ENCODE peak calls at places on chromosome 6, in seven cellular contexts. One of them, this sample, is unnamed.

GRCh38 chr6:52415917-52416628 is 4.1 kb upstream of the EFHC1 start:
- DNase-seq in right lobe of liver: no peak
- DNase-seq in lower leg skin: no peak
- DNase-seq in dorsolateral prefrontal cortex: no peak
- DNase-seq in choroid plexus epithelial cell: peak
- DNase-seq in heart right ventricle: no peak
- DNase-seq in GM12865: no peak
- DNase-seq in this sample: peak

GRCh38 chr6:41036601-41037000 is 2.4 kb downstream of the UNC5CL start:
- DNase-seq in right lobe of liver: no peak
- DNase-seq in lower leg skin: no peak
- DNase-seq in dorsolateral prefrontal cortex: no peak
- DNase-seq in choroid plexus epithelial cell: no peak
- DNase-seq in heart right ventricle: no peak
- DNase-seq in GM12865: no peak
- DNase-seq in this sample: peak

GRCh38 chr6:159169557-159170332 is 545 bp downstream of the FNDC1 start:
- DNase-seq in right lobe of liver: no peak
- DNase-seq in lower leg skin: no peak
- DNase-seq in dorsolateral prefrontal cortex: no peak
- DNase-seq in choroid plexus epithelial cell: peak
- DNase-seq in heart right ventricle: peak
- DNase-seq in GM12865: no peak
- DNase-seq in this sample: peak

GRCh38 chr6:25366785-25367657 is 87.8 kb downstream of the CARMIL1 start:
- DNase-seq in right lobe of liver: no peak
- DNase-seq in lower leg skin: no peak
- DNase-seq in dorsolateral prefrontal cortex: no peak
- DNase-seq in choroid plexus epithelial cell: peak
- DNase-seq in heart right ventricle: no peak
- DNase-seq in GM12865: peak
- DNase-seq in this sample: peak

GRCh38 chr6:85660181-85660611 is 17.5 kb upstream of the SYNCRIP start:
- DNase-seq in right lobe of liver: no peak
- DNase-seq in lower leg skin: no peak
- DNase-seq in dorsolateral prefrontal cortex: peak
- DNase-seq in choroid plexus epithelial cell: peak
- DNase-seq in heart right ventricle: no peak
- DNase-seq in GM12865: no peak
- DNase-seq in this sample: peak

GRCh38 chr6:169669889-169670288 is 31.9 kb downstream of the WDR27 start:
- DNase-seq in right lobe of liver: peak
- DNase-seq in lower leg skin: no peak
- DNase-seq in dorsolateral prefrontal cortex: no peak
- DNase-seq in choroid plexus epithelial cell: peak
- DNase-seq in heart right ventricle: no peak
- DNase-seq in GM12865: no peak
- DNase-seq in this sample: peak

GRCh38 chr6:107114872-107115694 is at the start of gene BEND3:
- DNase-seq in right lobe of liver: peak
- DNase-seq in lower leg skin: peak
- DNase-seq in dorsolateral prefrontal cortex: no peak
- DNase-seq in choroid plexus epithelial cell: peak
- DNase-seq in heart right ventricle: peak
- DNase-seq in GM12865: peak
- DNase-seq in this sample: no peak

GRCh38 chr6:167588920-167589614 is 237.6 kb upstream of the AFDN start:
- DNase-seq in right lobe of liver: no peak
- DNase-seq in lower leg skin: peak
- DNase-seq in dorsolateral prefrontal cortex: no peak
- DNase-seq in choroid plexus epithelial cell: no peak
- DNase-seq in heart right ventricle: no peak
- DNase-seq in GM12865: no peak
- DNase-seq in this sample: no peak

GRCh38 chr6:33075568-33076405 is at the start of gene HLA-DPB1:
- DNase-seq in right lobe of liver: no peak
- DNase-seq in lower leg skin: no peak
- DNase-seq in dorsolateral prefrontal cortex: no peak
- DNase-seq in choroid plexus epithelial cell: peak
- DNase-seq in heart right ventricle: no peak
- DNase-seq in GM12865: peak
- DNase-seq in this sample: peak

GRCh38 chr6:80544500-80545055 is 438.1 kb downstream of the BCKDHB start:
- DNase-seq in right lobe of liver: no peak
- DNase-seq in lower leg skin: no peak
- DNase-seq in dorsolateral prefrontal cortex: no peak
- DNase-seq in choroid plexus epithelial cell: no peak
- DNase-seq in heart right ventricle: no peak
- DNase-seq in GM12865: no peak
- DNase-seq in this sample: no peak

GRCh38 chr6:149855741-149856140 is 8.4 kb downstream of the LRP11 start:
- DNase-seq in right lobe of liver: no peak
- DNase-seq in lower leg skin: no peak
- DNase-seq in dorsolateral prefrontal cortex: no peak
- DNase-seq in choroid plexus epithelial cell: peak
- DNase-seq in heart right ventricle: no peak
- DNase-seq in GM12865: no peak
- DNase-seq in this sample: peak

GRCh38 chr6:20589266-20589665 is 55.0 kb downstream of the CDKAL1 start:
- DNase-seq in right lobe of liver: no peak
- DNase-seq in lower leg skin: no peak
- DNase-seq in dorsolateral prefrontal cortex: no peak
- DNase-seq in choroid plexus epithelial cell: peak
- DNase-seq in heart right ventricle: no peak
- DNase-seq in GM12865: no peak
- DNase-seq in this sample: peak

GRCh38 chr6:91704531-91704930 is 1117.7 kb upstream of the MAP3K7 start:
- DNase-seq in right lobe of liver: no peak
- DNase-seq in lower leg skin: no peak
- DNase-seq in dorsolateral prefrontal cortex: no peak
- DNase-seq in choroid plexus epithelial cell: peak
- DNase-seq in heart right ventricle: no peak
- DNase-seq in GM12865: no peak
- DNase-seq in this sample: peak

GRCh38 chr6:13261464-13261994 is 66.8 kb downstream of the TBC1D7 start:
- DNase-seq in right lobe of liver: no peak
- DNase-seq in lower leg skin: peak
- DNase-seq in dorsolateral prefrontal cortex: no peak
- DNase-seq in choroid plexus epithelial cell: no peak
- DNase-seq in heart right ventricle: no peak
- DNase-seq in GM12865: peak
- DNase-seq in this sample: no peak

GRCh38 chr6:52995913-52996685 is 1.0 kb upstream of the GSTA4 start:
- DNase-seq in right lobe of liver: no peak
- DNase-seq in lower leg skin: peak
- DNase-seq in dorsolateral prefrontal cortex: no peak
- DNase-seq in choroid plexus epithelial cell: peak
- DNase-seq in heart right ventricle: peak
- DNase-seq in GM12865: peak
- DNase-seq in this sample: peak

GRCh38 chr6:15109338-15110090 is 136.4 kb upstream of the JARID2 start:
- DNase-seq in right lobe of liver: no peak
- DNase-seq in lower leg skin: no peak
- DNase-seq in dorsolateral prefrontal cortex: no peak
- DNase-seq in choroid plexus epithelial cell: peak
- DNase-seq in heart right ventricle: no peak
- DNase-seq in GM12865: no peak
- DNase-seq in this sample: no peak

GRCh38 chr6:118774596-118774995 is 119.4 kb upstream of the ASF1A start:
- DNase-seq in right lobe of liver: no peak
- DNase-seq in lower leg skin: no peak
- DNase-seq in dorsolateral prefrontal cortex: no peak
- DNase-seq in choroid plexus epithelial cell: no peak
- DNase-seq in heart right ventricle: no peak
- DNase-seq in GM12865: no peak
- DNase-seq in this sample: no peak

DNA sequence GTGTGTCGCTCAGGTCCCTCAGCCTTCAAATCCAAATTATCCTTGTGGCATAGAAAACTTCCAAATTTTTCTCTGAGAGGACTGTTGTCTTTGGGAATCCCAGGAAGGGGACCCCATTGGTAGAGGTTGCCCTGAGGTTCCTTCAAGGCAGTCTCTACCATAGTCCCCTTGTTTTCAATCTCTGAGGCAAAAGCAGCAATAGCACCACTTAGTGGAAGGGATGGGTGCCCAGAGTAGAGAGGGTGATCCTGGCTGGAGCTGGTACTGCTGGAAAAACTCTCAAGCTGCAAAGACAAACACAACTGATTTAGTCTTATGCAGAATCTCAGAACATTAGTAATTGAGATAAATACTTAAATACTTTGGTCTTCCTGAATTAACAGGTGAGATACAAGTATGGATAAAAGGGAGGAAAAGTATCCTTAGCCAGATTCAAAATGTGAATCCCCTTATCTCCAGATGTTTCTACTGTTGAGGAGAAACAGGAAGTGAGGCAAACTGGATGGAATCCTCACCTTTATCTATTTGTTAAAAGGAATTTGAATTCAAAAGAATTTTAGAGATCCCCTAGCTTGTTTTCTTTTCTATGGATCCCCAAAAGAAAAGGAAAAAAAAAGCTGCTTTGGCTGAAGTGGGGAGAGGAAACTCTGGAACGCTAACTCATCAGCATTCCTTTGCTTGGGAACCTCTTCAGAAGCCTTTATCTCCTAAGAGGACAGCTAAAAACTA is 13.4 kb downstream of the ZNF318 start:
- DNase-seq in right lobe of liver: no peak
- DNase-seq in lower leg skin: no peak
- DNase-seq in dorsolateral prefrontal cortex: no peak
- DNase-seq in choroid plexus epithelial cell: peak
- DNase-seq in heart right ventricle: no peak
- DNase-seq in GM12865: no peak
- DNase-seq in this sample: peak
- TF ChIP-seq CTCF in right lobe of liver: peak
- TF ChIP-seq CTCF in lower leg skin: no peak
- TF ChIP-seq CTCF in dorsolateral prefrontal cortex: peak
- TF ChIP-seq CTCF in choroid plexus epithelial cell: peak
- TF ChIP-seq CTCF in heart right ventricle: peak
- TF ChIP-seq CTCF in GM12865: peak
- TF ChIP-seq CTCF in this sample: peak

DNA sequence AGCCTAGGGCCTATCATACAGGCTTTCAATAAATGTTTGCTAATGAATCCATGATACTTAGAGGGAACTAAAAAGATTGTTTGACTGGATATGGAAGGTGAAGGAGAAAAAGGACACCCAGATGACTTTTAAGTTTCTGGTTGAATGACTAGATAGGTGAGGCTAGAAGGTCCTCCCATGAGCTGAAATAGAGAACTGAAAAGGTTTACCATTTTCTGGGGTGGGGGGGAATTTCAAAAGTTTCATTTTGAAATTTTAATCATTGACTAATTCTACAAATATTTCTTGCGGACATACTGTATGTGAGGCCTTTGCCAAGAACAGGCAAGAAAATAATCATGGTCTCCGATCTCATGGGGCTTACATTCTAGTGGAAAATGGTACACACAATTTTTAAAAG is 17.9 kb upstream of the ZBTB2 start:
- DNase-seq in right lobe of liver: no peak
- DNase-seq in lower leg skin: no peak
- DNase-seq in dorsolateral prefrontal cortex: no peak
- DNase-seq in choroid plexus epithelial cell: no peak
- DNase-seq in heart right ventricle: no peak
- DNase-seq in GM12865: no peak
- DNase-seq in this sample: no peak
- H3K4me3 ChIP-seq in right lobe of liver: no peak
- H3K4me3 ChIP-seq in lower leg skin: no peak
- H3K4me3 ChIP-seq in dorsolateral prefrontal cortex: no peak
- H3K4me3 ChIP-seq in choroid plexus epithelial cell: no peak
- H3K4me3 ChIP-seq in heart right ventricle: no peak
- H3K4me3 ChIP-seq in GM12865: no peak
- H3K4me3 ChIP-seq in this sample: no peak

GRCh38 chr6:137846274-137846673 is 20.8 kb upstream of the TNFAIP3 start:
- DNase-seq in right lobe of liver: no peak
- DNase-seq in lower leg skin: no peak
- DNase-seq in dorsolateral prefrontal cortex: no peak
- DNase-seq in choroid plexus epithelial cell: no peak
- DNase-seq in heart right ventricle: no peak
- DNase-seq in GM12865: no peak
- DNase-seq in this sample: no peak

GRCh38 chr6:137847748-137848147 is 19.3 kb upstream of the TNFAIP3 start:
- DNase-seq in right lobe of liver: no peak
- DNase-seq in lower leg skin: no peak
- DNase-seq in dorsolateral prefrontal cortex: no peak
- DNase-seq in choroid plexus epithelial cell: no peak
- DNase-seq in heart right ventricle: no peak
- DNase-seq in GM12865: no peak
- DNase-seq in this sample: no peak

GRCh38 chr6:137846772-137847313 is 20.2 kb upstream of the TNFAIP3 start:
- DNase-seq in right lobe of liver: peak
- DNase-seq in lower leg skin: peak
- DNase-seq in dorsolateral prefrontal cortex: peak
- DNase-seq in choroid plexus epithelial cell: no peak
- DNase-seq in heart right ventricle: peak
- DNase-seq in GM12865: peak
- DNase-seq in this sample: no peak

GRCh38 chr6:137843206-137843605 is 23.9 kb upstream of the TNFAIP3 start:
- DNase-seq in right lobe of liver: no peak
- DNase-seq in lower leg skin: no peak
- DNase-seq in dorsolateral prefrontal cortex: no peak
- DNase-seq in choroid plexus epithelial cell: no peak
- DNase-seq in heart right ventricle: no peak
- DNase-seq in GM12865: no peak
- DNase-seq in this sample: no peak

GRCh38 chr6:137845460-137845859 is 21.6 kb upstream of the TNFAIP3 start:
- DNase-seq in right lobe of liver: no peak
- DNase-seq in lower leg skin: no peak
- DNase-seq in dorsolateral prefrontal cortex: no peak
- DNase-seq in choroid plexus epithelial cell: peak
- DNase-seq in heart right ventricle: no peak
- DNase-seq in GM12865: no peak
- DNase-seq in this sample: peak
- TF ChIP-seq CTCF in right lobe of liver: peak
- TF ChIP-seq CTCF in lower leg skin: no peak
- TF ChIP-seq CTCF in dorsolateral prefrontal cortex: no peak
- TF ChIP-seq CTCF in choroid plexus epithelial cell: peak
- TF ChIP-seq CTCF in heart right ventricle: no peak
- TF ChIP-seq CTCF in GM12865: no peak
- TF ChIP-seq CTCF in this sample: peak

GRCh38 chr6:142374090-142374783 is 72.4 kb downstream of the ADGRG6 start:
- DNase-seq in right lobe of liver: no peak
- DNase-seq in lower leg skin: no peak
- DNase-seq in dorsolateral prefrontal cortex: no peak
- DNase-seq in choroid plexus epithelial cell: no peak
- DNase-seq in heart right ventricle: no peak
- DNase-seq in GM12865: no peak
- DNase-seq in this sample: no peak

GRCh38 chr6:142376115-142376514 is 74.3 kb downstream of the ADGRG6 start:
- DNase-seq in right lobe of liver: no peak
- DNase-seq in lower leg skin: no peak
- DNase-seq in dorsolateral prefrontal cortex: no peak
- DNase-seq in choroid plexus epithelial cell: no peak
- DNase-seq in heart right ventricle: no peak
- DNase-seq in GM12865: no peak
- DNase-seq in this sample: no peak

GRCh38 chr6:142373268-142374089 is 71.7 kb downstream of the ADGRG6 start:
- DNase-seq in right lobe of liver: no peak
- DNase-seq in lower leg skin: no peak
- DNase-seq in dorsolateral prefrontal cortex: no peak
- DNase-seq in choroid plexus epithelial cell: no peak
- DNase-seq in heart right ventricle: no peak
- DNase-seq in GM12865: no peak
- DNase-seq in this sample: peak

GRCh38 chr6:142377112-142377848 is 75.5 kb downstream of the ADGRG6 start:
- DNase-seq in right lobe of liver: peak
- DNase-seq in lower leg skin: no peak
- DNase-seq in dorsolateral prefrontal cortex: no peak
- DNase-seq in choroid plexus epithelial cell: peak
- DNase-seq in heart right ventricle: peak
- DNase-seq in GM12865: no peak
- DNase-seq in this sample: peak

GRCh38 chr6:142374965-142375733 is 73.3 kb downstream of the ADGRG6 start:
- DNase-seq in right lobe of liver: no peak
- DNase-seq in lower leg skin: no peak
- DNase-seq in dorsolateral prefrontal cortex: no peak
- DNase-seq in choroid plexus epithelial cell: peak
- DNase-seq in heart right ventricle: no peak
- DNase-seq in GM12865: no peak
- DNase-seq in this sample: peak
- H3K4me3 ChIP-seq in right lobe of liver: peak
- H3K4me3 ChIP-seq in lower leg skin: no peak
- H3K4me3 ChIP-seq in dorsolateral prefrontal cortex: no peak
- H3K4me3 ChIP-seq in choroid plexus epithelial cell: no peak
- H3K4me3 ChIP-seq in heart right ventricle: no peak
- H3K4me3 ChIP-seq in GM12865: no peak
- H3K4me3 ChIP-seq in this sample: no peak